ENCODE peak calls at places on chromosomes 12 and 14, in four cellular contexts. B is cardiac muscle cell, M is activated B cell treated with CpG ODN at 0.5 μM for 24 hours, Z is IMR-90. Y is an unnamed sample.

GRCh38 chr14:69363055-69363454 is 35.0 kb downstream of the ERH start:
- DNase-seq in Z (peak; percentile 33), B (peak; percentile 36), M (no peak), Y (peak; percentile 73)

GRCh38 chr12:130710733-130711080 is 5.4 kb downstream of the RIMBP2 start:
- DNase-seq in M (no peak), Z (no peak), B (no peak), Y (no peak)

GRCh38 chr12:71973687-71974086 is 35.0 kb downstream of the TPH2 start:
- DNase-seq in Z (peak; percentile 13), M (no peak), B (no peak), Y (no peak)

GRCh38 chr14:77584809-77585208 is 31.6 kb downstream of the SPTLC2 start:
- DNase-seq in M (no peak), Z (no peak), B (no peak), Y (no peak)

GRCh38 chr12:122051231-122051876 is 27.2 kb upstream of the MLXIP start:
- DNase-seq in B (no peak), Z (peak; percentile 44), M (no peak), Y (no peak)

GRCh38 chr12:122326597-122326996 is 60.3 kb upstream of the VPS33A start:
- DNase-seq in B (peak; percentile 44), Z (no peak), M (no peak), Y (no peak)

GRCh38 chr12:52443966-52444365 is 8.0 kb downstream of the KRT6B start:
- DNase-seq in M (no peak), B (no peak), Z (no peak), Y (no peak)

GRCh38 chr12:101570022-101570421 is 24.7 kb upstream of the MYBPC1 start:
- DNase-seq in M (no peak), Z (peak; percentile 63), B (peak; percentile 64), Y (no peak)

GRCh38 chr14:70955543-70956480 is 48.6 kb downstream of the PCNX1 start:
- DNase-seq in B (peak; percentile 50), Z (peak; percentile 26), M (no peak), Y (no peak)

GRCh38 chr14:97187916-97188315 is 390.7 kb downstream of the VRK1 start:
- DNase-seq in B (no peak), M (no peak), Z (no peak), Y (no peak)

GRCh38 chr12:45726594-45727300 is 2.8 kb upstream of the ARID2 start:
- DNase-seq in B (peak; percentile 53), Z (peak; percentile 21), M (peak; percentile 46), Y (peak; percentile 67)

GRCh38 chr12:116880817-116881324 is 370 bp downstream of the HRK start:
- DNase-seq in Z (peak; percentile 45), M (peak; percentile 53), B (peak; percentile 43), Y (peak; percentile 70)

GRCh38 chr12:40646456-40646855 is 45.8 kb upstream of the CNTN1 start:
- DNase-seq in B (no peak), Z (no peak), M (no peak), Y (no peak)

GRCh38 chr14:37678916-37679315 is 83.5 kb downstream of the TTC6 start:
- DNase-seq in M (no peak), B (peak; percentile 14), Z (peak; percentile 15), Y (no peak)

GRCh38 chr14:51442513-51443175 is 202.6 kb downstream of the TMX1 start:
- DNase-seq in Z (peak; percentile 99), B (peak; percentile 97), M (no peak), Y (no peak)

GRCh38 chr12:19130224-19131019 is 889 bp downstream of the PLEKHA5 start:
- DNase-seq in B (peak; percentile 32), M (no peak), Z (no peak), Y (peak; percentile 54)

GRCh38 chr14:50762001-50762930 is 68.7 kb downstream of the NIN start:
- DNase-seq in M (no peak), B (peak; percentile 18), Z (peak; percentile 94), Y (no peak)

GRCh38 chr12:108967869-108968540 is 52.9 kb downstream of the SVOP start:
- DNase-seq in M (no peak), B (peak; percentile 16), Z (no peak), Y (no peak)
- TF ChIP-seq CTCF in M (no peak), B (peak; percentile 43), Z (peak; percentile 19), Y (peak; percentile 72)

GRCh38 chr12:98162906-98163678 is 352.3 kb upstream of the TMPO start:
- DNase-seq in B (no peak), Z (no peak), M (no peak), Y (no peak)
- TF ChIP-seq CTCF in B (no peak), Z (no peak), M (no peak), Y (no peak)

DNA sequence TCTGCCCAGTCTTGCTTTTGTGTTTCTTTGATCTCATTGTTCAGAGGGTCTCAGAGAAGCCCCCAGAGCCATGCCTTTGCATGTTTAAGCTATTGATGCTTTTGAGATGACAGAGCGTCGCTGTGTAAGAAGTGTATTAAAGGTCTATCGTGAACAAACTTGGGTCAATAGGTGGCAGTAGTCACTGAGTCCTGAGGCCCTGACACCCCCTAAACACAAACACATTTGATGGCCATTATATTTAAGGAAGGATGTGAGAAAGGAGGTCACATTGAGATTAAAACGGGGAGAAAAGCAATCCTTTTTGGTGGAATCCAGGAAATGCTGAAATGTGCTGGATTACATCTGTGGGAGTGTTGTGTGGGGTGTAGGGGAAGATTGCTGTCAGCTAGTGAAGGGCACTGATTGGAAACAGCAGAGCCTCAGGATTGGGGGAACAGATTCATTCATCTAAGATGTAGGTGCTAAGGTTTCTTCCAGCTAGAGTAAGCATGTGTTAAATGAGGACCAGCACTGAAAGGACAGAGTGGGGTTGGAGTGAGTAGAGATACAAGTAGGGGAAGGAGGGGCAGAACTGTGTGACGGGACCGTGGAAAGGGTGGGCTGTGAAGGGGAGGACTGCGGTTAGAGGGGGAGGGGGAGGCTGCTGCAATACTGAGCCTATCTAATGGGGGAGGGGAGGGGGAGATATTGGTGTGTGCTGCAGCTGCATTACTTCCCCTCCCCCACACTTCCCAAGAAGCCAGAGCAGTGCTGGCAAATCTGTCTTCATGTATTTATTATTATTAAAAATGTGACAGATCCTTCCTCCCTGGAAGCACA is 12.7 kb downstream of the NGDN start:
- DNase-seq in M (no peak), B (no peak), Z (no peak), Y (peak; percentile 26)
- TF ChIP-seq CTCF in M (no peak), B (no peak), Z (no peak), Y (peak; percentile 20)

DNA sequence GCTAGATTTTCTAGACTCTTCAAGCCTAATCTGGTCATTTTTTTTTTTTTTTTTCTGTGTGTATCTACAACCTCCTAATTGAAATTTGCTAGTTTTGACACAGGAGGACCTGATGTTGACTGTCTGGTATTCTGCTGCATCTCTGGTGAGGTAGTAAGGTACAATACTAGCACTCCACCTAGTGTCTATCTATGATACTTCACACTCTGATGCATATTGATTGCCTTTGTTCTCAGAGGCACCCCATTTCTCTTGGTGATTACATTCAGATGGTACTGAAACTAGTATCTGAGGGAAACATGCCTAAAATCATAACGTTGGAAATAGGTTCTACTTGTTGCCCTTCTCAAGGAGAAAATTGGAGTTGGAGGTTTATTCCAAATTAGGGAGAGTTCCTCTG is 930.5 kb upstream of the NOVA1 start:
- DNase-seq in B (peak; percentile 24), M (no peak), Z (no peak), Y (no peak)
- TF ChIP-seq CTCF in B (peak; percentile 30), M (no peak), Z (no peak), Y (peak; percentile 74)

DNA sequence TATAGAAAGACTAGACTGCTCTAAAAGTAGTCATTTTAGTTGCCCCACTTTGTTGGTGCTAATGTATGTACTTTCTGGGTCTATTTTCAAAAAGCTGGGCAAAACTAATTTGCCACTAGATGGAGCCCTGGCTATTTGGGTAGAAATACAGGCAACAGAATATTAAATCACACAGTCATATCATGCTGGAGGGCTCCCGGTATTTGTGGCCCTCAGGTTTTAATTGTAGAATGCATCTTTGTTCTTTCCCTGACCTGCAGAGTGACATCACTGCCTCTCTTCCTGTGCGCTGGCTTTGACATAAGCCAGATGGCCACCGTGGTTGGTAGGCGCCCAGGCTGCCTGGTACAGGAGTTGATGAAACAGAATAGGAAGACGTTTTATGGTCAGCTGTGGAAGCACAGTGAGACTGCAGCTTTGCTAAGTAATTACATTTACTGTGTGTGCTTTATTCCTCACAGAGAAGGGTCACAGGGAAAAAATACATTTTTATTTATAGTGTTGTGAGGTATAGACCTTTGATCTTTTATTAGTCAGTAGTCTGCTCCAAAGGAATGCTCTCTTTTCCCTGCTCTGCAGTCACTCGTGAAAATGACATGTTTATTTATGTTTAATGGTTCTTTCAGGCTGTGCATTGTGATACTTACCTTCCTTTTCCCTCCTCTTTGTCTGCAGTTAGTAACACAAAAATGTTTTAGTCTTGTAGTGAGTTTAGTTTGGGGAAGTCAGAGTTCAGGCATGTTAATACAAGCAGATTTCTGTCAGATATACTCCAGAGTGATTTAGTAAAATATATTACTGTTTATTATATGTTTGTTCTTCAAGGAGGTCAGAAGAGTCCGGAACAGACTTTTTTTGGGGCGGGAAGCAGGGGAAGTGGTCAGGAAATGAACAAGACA is 28.4 kb downstream of the MSRB3 start:
- DNase-seq in B (peak; percentile 84), Z (peak; percentile 75), M (no peak), Y (no peak)
- TF ChIP-seq CTCF in B (peak; percentile 73), Z (peak; percentile 72), M (no peak), Y (peak; percentile 60)

GRCh38 chr14:61320806-61321384 is 484 bp upstream of the PRKCH start:
- DNase-seq in Z (no peak), M (no peak), B (no peak), Y (no peak)
- TF ChIP-seq CTCF in Z (no peak), M (no peak), B (no peak), Y (no peak)

GRCh38 chr12:111408686-111409402 is 3.1 kb downstream of the SH2B3 start:
- DNase-seq in Z (no peak), B (no peak), M (no peak), Y (no peak)

GRCh38 chr12:111409403-111410228 is 3.9 kb downstream of the SH2B3 start:
- DNase-seq in Z (peak; percentile 67), B (peak; percentile 90), M (peak; percentile 36), Y (no peak)

GRCh38 chr12:111411187-111411764 is 5.6 kb downstream of the SH2B3 start:
- DNase-seq in B (no peak), M (no peak), Z (no peak), Y (no peak)

GRCh38 chr12:111412007-111412829 is 6.5 kb downstream of the SH2B3 start:
- DNase-seq in M (no peak), B (peak; percentile 44), Z (no peak), Y (no peak)

GRCh38 chr12:111410229-111411186 is 4.8 kb downstream of the SH2B3 start:
- DNase-seq in Z (no peak), M (no peak), B (peak; percentile 52), Y (no peak)
- TF ChIP-seq CTCF in Z (no peak), M (no peak), B (no peak), Y (no peak)

GRCh38 chr14:89773644-89774316 is 180.8 kb downstream of the EFCAB11 start:
- DNase-seq in B (peak; percentile 41), M (peak; percentile 35), Z (peak; percentile 47), Y (peak; percentile 25)

GRCh38 chr14:89775161-89775560 is 179.4 kb downstream of the EFCAB11 start:
- DNase-seq in M (no peak), B (no peak), Z (no peak), Y (no peak)

GRCh38 chr14:89779707-89780106 is 174.8 kb downstream of the EFCAB11 start:
- DNase-seq in M (no peak), Z (no peak), B (no peak), Y (peak; percentile 21)
- TF ChIP-seq CTCF in M (no peak), Z (no peak), B (no peak), Y (no peak)